ENCODE peak calls at places on chromosomes 7 and 10, in five cellular contexts. S is PC-3, V is IMR-90, K is kidney epithelial cell, X is heart left ventricle. I is an unnamed sample.

GRCh38 chr7:141663081-141663510 is 38.9 kb downstream of the DENND11 start:
- DNase-seq in S (peak; percentile 78), V (no peak), K (no peak), X (no peak), I (no peak)

GRCh38 chr10:119237722-119238436 is 30.5 kb downstream of the GRK5 start:
- DNase-seq in S (no peak), V (peak; percentile 52), K (no peak), X (no peak), I (no peak)

GRCh38 chr10:96873086-96873485 is 41.0 kb downstream of the LCOR start:
- DNase-seq in S (no peak), V (no peak), K (no peak), X (no peak), I (no peak)

GRCh38 chr10:52879651-52880050 is 107.1 kb upstream of the MBL2 start:
- DNase-seq in S (peak; percentile 67), V (no peak), K (no peak), X (no peak), I (no peak)

GRCh38 chr7:76428868-76429805 is 4.4 kb downstream of the ZP3 start:
- DNase-seq in S (no peak), V (peak; percentile 38), K (no peak), X (no peak), I (no peak)

GRCh38 chr10:113519616-113520015 is 33.2 kb upstream of the HABP2 start:
- DNase-seq in S (no peak), V (no peak), K (no peak), X (no peak), I (no peak)

GRCh38 chr10:88525371-88526079 is 57.6 kb downstream of the RNLS start:
- DNase-seq in S (no peak), V (peak; percentile 72), K (peak; percentile 60), X (no peak), I (peak; percentile 84)

GRCh38 chr10:95208702-95209391 is 14.8 kb downstream of the ACSM6 start:
- DNase-seq in S (peak; percentile 33), V (no peak), K (no peak), X (no peak), I (no peak)

GRCh38 chr10:12993595-12993994 is 7.9 kb downstream of the CCDC3 start:
- DNase-seq in S (no peak), V (no peak), K (no peak), X (no peak), I (no peak)

GRCh38 chr7:47719675-47720074 is 137.8 kb upstream of the TNS3 start:
- DNase-seq in S (no peak), V (no peak), K (no peak), X (no peak), I (no peak)

GRCh38 chr10:128709975-128710794 is 584.0 kb upstream of the MKI67 start:
- DNase-seq in S (no peak), V (no peak), K (no peak), X (no peak), I (no peak)

GRCh38 chr7:16644987-16645592 is 464 bp downstream of the ANKMY2 start:
- DNase-seq in S (no peak), V (no peak), K (no peak), X (peak; percentile 71), I (no peak)

GRCh38 chr10:116271593-116272496 is 1.2 kb downstream of the GFRA1 start:
- DNase-seq in S (no peak), V (peak; percentile 4), K (no peak), X (no peak), I (no peak)

GRCh38 chr10:79129361-79129997 is 60.7 kb downstream of the ZMIZ1 start:
- DNase-seq in S (peak; percentile 71), V (peak; percentile 68), K (no peak), X (no peak), I (no peak)

GRCh38 chr7:100825760-100826545 is 1.4 kb downstream of the EPHB4 start:
- DNase-seq in S (peak; percentile 40), V (peak; percentile 59), K (no peak), X (no peak), I (no peak)

GRCh38 chr10:104267721-104268690 is 978 bp upstream of the GSTO2 start:
- DNase-seq in S (no peak), V (no peak), K (no peak), X (no peak), I (no peak)

GRCh38 chr7:77455334-77455733 is 39.2 kb upstream of the GSAP start:
- DNase-seq in S (peak; percentile 92), V (peak; percentile 97), K (peak; percentile 56), X (peak; percentile 68), I (no peak)

GRCh38 chr10:68516766-68517165 is 10.6 kb downstream of the SLC25A16 start:
- DNase-seq in S (peak; percentile 74), V (peak; percentile 87), K (no peak), X (no peak), I (no peak)

GRCh38 chr7:90648834-90649233 is 52.7 kb downstream of the CDK14 start:
- DNase-seq in S (no peak), V (no peak), K (no peak), X (no peak), I (no peak)

GRCh38 chr10:37584643-37585042 is 272.8 kb downstream of the ZNF248 start:
- DNase-seq in S (peak; percentile 89), V (no peak), K (no peak), X (no peak), I (no peak)

GRCh38 chr10:90805211-90805610 is 52.6 kb downstream of the HTR7 start:
- DNase-seq in S (no peak), V (no peak), K (no peak), X (no peak), I (no peak)

GRCh38 chr10:43176271-43176670 is 38.0 kb downstream of the CSGALNACT2 start:
- DNase-seq in S (no peak), V (no peak), K (peak; percentile 28), X (no peak), I (no peak)
- TF ChIP-seq CTCF in S (no peak), V (no peak), K (no peak), X (no peak), I (no peak)

GRCh38 chr7:2490306-2490705 is 14.1 kb upstream of the GRIFIN start:
- DNase-seq in S (no peak), V (no peak), K (no peak), X (peak; percentile 64), I (no peak)
- H3K4me3 ChIP-seq in S (no peak overlapping the region), V (no peak overlapping the region), K (no peak overlapping the region), X (no peak overlapping the region), I (no peak overlapping the region)

DNA sequence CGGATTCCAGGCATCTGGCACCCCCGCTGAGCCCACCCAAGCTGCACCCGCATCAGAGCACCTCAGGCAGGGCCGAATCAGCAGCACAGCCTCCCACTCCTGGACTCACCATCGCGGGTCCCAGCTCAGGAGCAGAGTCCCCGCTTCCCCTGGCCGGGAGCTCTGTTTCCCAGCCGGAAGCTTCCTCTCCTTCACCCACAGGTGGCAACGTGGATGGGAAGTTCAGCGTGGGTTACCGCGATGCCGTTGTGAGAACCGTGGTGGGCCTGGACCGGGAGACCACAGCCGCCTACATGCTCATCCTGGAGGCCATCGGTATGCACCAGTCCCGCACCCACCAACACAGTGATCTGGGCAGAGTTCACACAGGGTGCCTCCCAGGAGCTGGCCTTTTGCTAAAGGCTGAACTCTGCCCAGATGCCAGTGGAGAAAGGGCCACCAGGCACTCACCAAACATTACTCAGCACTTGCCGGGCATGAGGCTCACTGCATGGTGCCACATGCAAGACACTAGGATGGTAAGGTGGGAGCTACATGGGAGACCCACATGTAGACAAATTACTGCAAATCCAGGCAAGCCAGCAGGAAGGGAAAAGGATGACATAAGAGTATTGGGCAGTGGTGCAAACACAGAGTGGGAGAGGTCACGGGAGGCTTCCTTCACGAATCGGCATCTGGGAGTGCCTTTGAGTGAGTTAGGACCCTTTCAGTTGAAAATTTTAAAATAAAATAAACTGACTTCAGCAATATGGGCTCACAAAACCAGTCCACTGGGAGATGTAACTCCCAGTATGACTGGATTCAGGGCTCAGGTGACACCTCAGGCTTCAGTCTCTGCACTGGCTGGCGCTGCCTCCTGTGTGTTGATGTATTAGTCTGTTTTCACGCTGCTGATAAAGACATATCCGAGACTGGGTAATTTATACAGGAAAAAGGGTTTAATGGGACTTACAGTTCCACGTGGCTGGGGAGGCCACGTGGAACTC is 10.4 kb downstream of the C10orf105 start:
- DNase-seq in S (no peak), V (no peak), K (no peak), X (no peak), I (no peak)
- TF ChIP-seq CTCF in S (no peak), V (no peak), K (no peak), X (no peak), I (no peak)

GRCh38 chr7:120981888-120982615 is 6.5 kb upstream of the CPED1 start:
- DNase-seq in S (peak; percentile 66), V (peak; percentile 76), K (no peak), X (no peak), I (no peak)
- H3K4me3 ChIP-seq in S (no peak overlapping the region), V (no peak overlapping the region), K (no peak overlapping the region), X (no peak overlapping the region), I (no peak overlapping the region)

GRCh38 chr7:88399036-88399435 is 92.3 kb upstream of the STEAP4 start:
- DNase-seq in S (no peak), V (no peak), K (no peak), X (no peak), I (no peak)

GRCh38 chr7:88396295-88396947 is 89.7 kb upstream of the STEAP4 start:
- DNase-seq in S (no peak), V (no peak), K (no peak), X (no peak), I (no peak)

GRCh38 chr7:88402529-88402928 is 95.8 kb upstream of the STEAP4 start:
- DNase-seq in S (no peak), V (no peak), K (no peak), X (no peak), I (no peak)

GRCh38 chr7:88396948-88397322 is 90.2 kb upstream of the STEAP4 start:
- DNase-seq in S (no peak), V (no peak), K (no peak), X (no peak), I (no peak)

DNA sequence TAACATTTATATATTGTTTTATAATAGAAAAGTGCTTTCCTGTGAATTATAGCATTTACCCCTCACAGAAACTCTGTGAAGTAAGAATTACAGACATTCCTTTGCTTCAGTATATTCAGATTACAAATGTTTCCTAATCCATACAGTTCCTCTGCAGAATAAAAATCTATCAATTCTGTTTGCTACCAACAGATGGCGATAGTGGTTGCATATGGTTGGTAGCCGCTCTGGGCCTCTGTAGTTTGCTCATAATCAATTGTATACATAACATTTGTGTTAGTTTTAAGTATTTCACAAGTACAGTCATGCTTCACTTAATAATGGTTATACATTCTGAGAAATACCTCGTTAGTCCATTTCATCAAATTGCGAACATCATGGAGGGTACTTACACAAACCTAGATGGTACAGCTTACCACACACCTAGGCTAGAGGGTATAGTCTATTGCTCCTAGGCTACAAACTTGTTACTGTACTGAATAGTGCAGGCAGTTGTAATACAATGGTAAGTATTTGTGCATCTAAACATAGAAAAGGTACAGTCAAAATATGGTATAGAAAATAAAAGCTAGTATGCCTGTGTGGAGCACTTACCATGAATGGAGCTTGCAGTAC is 94.4 kb upstream of the STEAP4 start:
- DNase-seq in S (peak; percentile 51), V (no peak), K (no peak), X (no peak), I (no peak)
- TF ChIP-seq CTCF in S (peak; percentile 72), V (no peak), K (peak; percentile 52), X (peak; percentile 33), I (peak; percentile 59)

I was measured in retinal pigment epithelial cell.